ENCODE peak calls at places on chromosome 10, in ten cellular contexts. Q is CD8-positive, alpha-beta T cell; B is astrocyte; W is CD8-positive, alpha-beta memory T cell; T is testis; M is Panc1; G is cardiac muscle cell; D is ovary; H is GM23248; Z is trophoblast cell. K is an unnamed sample. For H3K27me3, the result is how much of the 10 kb centered on the place peaks cover.

GRCh38 chr10:102420443-102420809 is 210 bp upstream of the FBXL15 start:
- DNase-seq in Q (no peak), B (no peak), W (no peak), T (peak), M (no peak), G (peak), D (no peak), H (peak), Z (peak), K (no peak)

GRCh38 chr10:31929986-31930675 is 1.5 kb upstream of the ARHGAP12 start:
- DNase-seq in Q (peak), B (no peak), W (peak), T (no peak), M (no peak), G (no peak), D (no peak), H (peak), Z (no peak), K (no peak)

GRCh38 chr10:32065871-32066270 is 9.6 kb upstream of the KIF5B start:
- DNase-seq in Q (no peak), B (peak), W (no peak), T (no peak), M (no peak), G (no peak), D (no peak), H (peak), Z (peak), K (no peak)

GRCh38 chr10:86613905-86614304 is 40.4 kb upstream of the OPN4 start:
- DNase-seq in Q (no peak), B (no peak), W (no peak), T (no peak), M (no peak), G (no peak), D (no peak), H (peak), Z (peak), K (peak)

GRCh38 chr10:87659571-87660483 is at the start of gene PAPSS2:
- DNase-seq in Q (no peak), B (peak), W (no peak), T (peak), M (no peak), G (peak), D (peak), H (peak), Z (peak), K (no peak)

GRCh38 chr10:113034008-113034407 is 84.0 kb downstream of the TCF7L2 start:
- DNase-seq in Q (no peak), B (no peak), W (no peak), T (no peak), M (no peak), G (no peak), D (no peak), H (no peak), Z (no peak), K (no peak)

GRCh38 chr10:70913546-70914240 is 25.3 kb upstream of the PCBD1 start:
- DNase-seq in Q (no peak), B (no peak), W (no peak), T (no peak), M (no peak), G (no peak), D (no peak), H (no peak), Z (no peak), K (no peak)

GRCh38 chr10:104281694-104282093 is 12.7 kb downstream of the GSTO2 start:
- DNase-seq in Q (no peak), B (no peak), W (no peak), T (no peak), M (no peak), G (no peak), D (no peak), H (no peak), Z (no peak), K (no peak)

GRCh38 chr10:58892039-58892665 is 284.3 kb upstream of the PHYHIPL start:
- DNase-seq in Q (no peak), B (peak), W (no peak), T (peak), M (no peak), G (no peak), D (peak), H (peak), Z (no peak), K (no peak)

GRCh38 chr10:70925377-70926214 is 37.2 kb upstream of the PCBD1 start:
- DNase-seq in Q (peak), B (no peak), W (peak), T (peak), M (no peak), G (peak), D (peak), H (peak), Z (peak), K (no peak)

GRCh38 chr10:34299105-34299611 is 515.9 kb downstream of the PARD3 start:
- DNase-seq in Q (no peak), B (peak), W (no peak), T (no peak), M (no peak), G (no peak), D (no peak), H (peak), Z (no peak), K (no peak)

GRCh38 chr10:126663328-126663727 is 7.2 kb downstream of the C10orf90 start:
- DNase-seq in Q (peak), B (peak), W (no peak), T (no peak), M (no peak), G (no peak), D (no peak), H (peak), Z (no peak), K (no peak)

DNA sequence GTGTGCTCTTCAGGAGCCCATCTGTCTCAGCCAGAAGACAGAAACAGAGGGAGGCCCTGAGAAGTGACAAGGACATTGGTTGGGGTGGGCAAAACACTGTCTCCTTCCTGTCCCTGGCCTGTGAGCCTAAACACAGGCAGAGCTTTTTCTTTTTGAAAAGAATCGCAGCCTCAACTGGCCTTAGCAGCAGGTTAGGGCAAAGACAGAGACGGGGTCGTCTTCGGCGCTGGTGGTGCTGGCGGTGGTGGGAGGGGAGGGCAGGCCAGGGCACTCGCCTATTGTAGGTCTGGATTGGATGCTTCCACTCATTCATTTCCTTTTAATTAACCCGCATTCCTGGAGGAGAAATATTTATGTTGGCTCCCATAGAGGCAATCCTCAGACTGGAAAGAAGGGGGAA is 22.5 kb downstream of the WNT8B start:
- DNase-seq in Q (no peak), B (no peak), W (no peak), T (no peak), M (no peak), G (no peak), D (no peak), H (no peak), Z (no peak), K (no peak)
- H3K27me3 ChIP-seq in Q (under half), B (under half), W (under half), T (under half), M (under half), G (half or more), D (under half), H (under half), Z (under half), K (under half)

GRCh38 chr10:29643785-29644501 is 9.2 kb upstream of the SVIL start:
- DNase-seq in Q (no peak), B (peak), W (no peak), T (peak), M (no peak), G (no peak), D (no peak), H (no peak), Z (no peak), K (no peak)
- H3K27ac ChIP-seq in Q (no peak), B (no peak), W (no peak), T (peak), M (no peak), G (peak), D (peak), H (no peak), Z (no peak), K (no peak)

GRCh38 chr10:69056536-69057260 is 31.2 kb upstream of the SRGN start:
- DNase-seq in Q (no peak), B (no peak), W (no peak), T (no peak), M (no peak), G (no peak), D (no peak), H (no peak), Z (no peak), K (no peak)
- H3K27me3 ChIP-seq in Q (under half), B (under half), W (under half), T (under half), M (under half), G (under half), D (under half), H (under half), Z (under half), K (under half)

DNA sequence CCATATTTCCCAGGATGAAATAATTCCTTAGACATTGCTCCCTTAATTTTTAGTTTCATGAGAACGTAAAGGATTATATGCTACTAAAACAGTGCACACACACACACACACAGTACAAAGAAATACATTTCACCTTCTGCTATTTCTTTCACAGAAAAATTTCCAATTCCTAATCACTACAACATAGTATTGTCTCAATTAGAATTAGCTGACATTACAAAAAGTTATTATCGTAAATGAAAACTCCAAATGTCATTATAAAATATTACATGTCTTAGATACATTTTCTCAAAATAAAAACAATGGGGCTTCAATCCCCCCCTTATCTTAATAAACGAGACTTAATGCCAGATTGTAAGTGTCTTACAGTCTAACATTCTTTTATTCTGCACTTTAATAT is 12.3 kb upstream of the RUFY2 start:
- DNase-seq in Q (no peak), B (no peak), W (no peak), T (no peak), M (no peak), G (no peak), D (no peak), H (no peak), Z (no peak), K (no peak)
- H3K27ac ChIP-seq in Q (no peak), B (no peak), W (no peak), T (no peak), M (no peak), G (no peak), D (no peak), H (no peak), Z (no peak), K (no peak)

GRCh38 chr10:92699518-92700272 is 9.9 kb downstream of the HHEX start:
- DNase-seq in Q (peak), B (no peak), W (no peak), T (peak), M (no peak), G (peak), D (no peak), H (peak), Z (peak), K (no peak)
- H3K27me3 ChIP-seq in Q (under half), B (under half), W (under half), T (under half), M (under half), G (half or more), D (under half), H (under half), Z (under half), K (half or more)

DNA sequence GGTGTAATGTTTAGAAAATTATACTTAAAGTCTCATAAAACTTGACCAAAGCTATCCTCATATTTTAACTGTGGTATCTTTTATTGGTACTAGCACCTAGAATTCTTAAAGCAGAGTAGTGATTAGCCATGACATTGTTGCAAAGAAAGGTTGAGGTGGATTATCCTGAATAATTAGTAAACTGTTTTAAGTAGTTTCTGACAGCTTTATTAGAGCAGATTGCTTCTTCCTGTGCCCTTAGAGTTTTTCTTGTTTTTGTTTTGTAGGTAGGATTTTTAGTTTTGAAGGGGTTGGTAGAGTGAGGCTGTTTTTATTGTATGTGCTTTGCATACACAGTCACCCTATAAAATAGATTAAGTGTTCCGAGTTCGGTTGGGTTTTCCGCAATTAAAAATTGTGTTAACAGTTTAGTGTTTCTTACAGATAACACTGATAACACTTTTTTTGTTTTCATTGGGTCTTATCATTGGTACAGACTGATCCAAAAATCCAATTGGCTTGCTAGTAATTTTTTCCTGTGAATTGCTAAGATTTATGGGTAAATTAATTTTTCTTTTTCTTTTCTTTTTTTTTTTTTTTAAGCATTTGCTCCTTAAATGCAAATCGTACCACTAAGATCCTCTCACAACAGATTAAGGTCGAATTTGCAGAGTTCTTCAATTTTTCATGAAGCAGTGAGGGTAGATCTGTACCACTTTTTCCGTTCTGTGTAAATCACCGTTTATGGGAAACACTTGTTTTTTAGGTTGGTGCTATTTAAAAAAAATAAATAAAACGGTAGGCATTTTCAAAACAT is 2.1 kb upstream of the PBLD start:
- DNase-seq in Q (no peak), B (no peak), W (no peak), T (no peak), M (no peak), G (no peak), D (no peak), H (peak), Z (no peak), K (no peak)
- H3K27ac ChIP-seq in Q (no peak), B (no peak), W (peak), T (peak), M (peak), G (no peak), D (no peak), H (peak), Z (no peak), K (peak)